ENCODE peak calls at places on chromosome 7, in four cellular contexts. C, Y, U and O are unnamed samples. For H3K4me1, the result is how much of the 10 kb centered on the place peaks cover.

GRCh38 chr7:25862254-25862992 is 289.6 kb upstream of the NFE2L3 start:
- DNase-seq in Y (peak), U (peak), C (peak), O (peak)

GRCh38 chr7:110157631-110158362 is 933.1 kb upstream of the LRRN3 start:
- DNase-seq in Y (peak), C (no peak), U (no peak), O (no peak)

GRCh38 chr7:128929201-128929808 is 8.4 kb upstream of the IRF5 start:
- DNase-seq in U (peak), C (peak), Y (no peak), O (no peak)

GRCh38 chr7:41466760-41467384 is 236.0 kb downstream of the INHBA start:
- DNase-seq in C (no peak), Y (no peak), U (no peak), O (no peak)

GRCh38 chr7:110827287-110827855 is 263.6 kb upstream of the LRRN3 start:
- DNase-seq in U (no peak), C (no peak), Y (no peak), O (no peak)

GRCh38 chr7:137940656-137941518 is 61.0 kb downstream of the CREB3L2 start:
- DNase-seq in Y (no peak), U (peak), C (no peak), O (peak)

GRCh38 chr7:114533151-114533550 is 118.5 kb downstream of the FOXP2 start:
- DNase-seq in U (no peak), Y (peak), C (no peak), O (no peak)

GRCh38 chr7:141193066-141193465 is 119.2 kb downstream of the TMEM178B start:
- DNase-seq in U (no peak), C (no peak), Y (no peak), O (no peak)

GRCh38 chr7:55964802-55965470 is 551 bp downstream of the NIPSNAP2 start:
- DNase-seq in C (peak), U (peak), Y (peak), O (peak)

GRCh38 chr7:38838992-38839391 is 70.0 kb downstream of the VPS41 start:
- DNase-seq in U (no peak), Y (no peak), C (no peak), O (no peak)

GRCh38 chr7:152893801-152894294 is 134.3 kb downstream of the ACTR3B start:
- DNase-seq in Y (peak), C (no peak), U (no peak), O (no peak)

GRCh38 chr7:140349172-140349771 is 49.1 kb downstream of the SLC37A3 start:
- DNase-seq in U (no peak), Y (no peak), C (no peak), O (no peak)

GRCh38 chr7:159192013-159192412 is 47.3 kb upstream of the VIPR2 start:
- DNase-seq in U (no peak), Y (no peak), C (no peak), O (no peak)

DNA sequence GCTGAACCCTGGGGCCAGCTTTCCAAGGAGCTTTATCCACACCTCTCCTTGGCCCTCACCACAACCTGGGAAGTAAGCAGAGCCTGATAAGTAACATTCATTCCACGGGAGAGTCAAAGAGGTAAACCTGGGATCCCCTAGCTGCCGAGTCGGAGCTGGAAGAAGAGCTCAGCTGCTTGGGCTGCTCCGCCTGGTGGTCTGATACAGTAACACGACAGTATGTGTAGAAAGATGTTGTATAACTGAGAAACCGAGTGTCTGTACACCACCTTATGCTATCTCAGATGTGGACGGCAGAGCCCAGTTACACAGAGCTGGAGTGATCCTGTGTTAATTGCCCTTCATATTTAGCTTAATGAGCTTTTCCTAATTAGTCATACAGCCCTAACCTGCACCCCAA is 151.3 kb upstream of the KMT2E start:
- DNase-seq in U (no peak), Y (peak), C (no peak), O (no peak)
- TF ChIP-seq CTCF in U (no peak), Y (peak), C (no peak), O (no peak)

DNA sequence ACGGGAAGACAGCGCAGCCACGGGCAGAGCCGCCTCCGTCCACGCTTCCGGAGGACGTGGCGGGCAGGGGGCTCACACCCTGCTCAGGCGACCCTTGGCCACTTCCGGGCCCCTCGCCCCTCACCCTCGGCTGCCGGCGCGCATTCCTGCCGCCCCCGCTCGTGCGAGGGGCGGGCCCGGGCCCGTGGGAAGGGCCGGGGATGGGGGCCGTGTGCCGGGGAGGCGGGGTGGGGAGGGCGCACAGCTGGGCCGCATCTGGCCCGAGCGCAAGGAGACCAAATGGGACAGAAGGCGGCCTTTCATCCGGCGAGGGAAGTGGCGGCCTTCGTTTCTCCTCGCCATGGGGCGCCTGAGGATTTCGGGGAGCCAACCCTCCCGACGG is 846 bp upstream of the LFNG start:
- DNase-seq in Y (no peak), C (no peak), U (peak), O (no peak)
- H3K4me1 ChIP-seq in Y (under half), C (under half), U (under half), O (under half)

GRCh38 chr7:32381024-32381601 is 109.1 kb downstream of the LSM5 start:
- DNase-seq in Y (peak), U (no peak), C (no peak), O (no peak)
- TF ChIP-seq CTCF in Y (no peak), U (no peak), C (no peak), O (no peak)

GRCh38 chr7:87152897-87153641 is 816 bp downstream of the DMTF1 start:
- DNase-seq in Y (peak), C (peak), U (no peak), O (peak)
- H3K4me1 ChIP-seq in Y (under half), C (under half), U (under half), O (under half)

GRCh38 chr7:103524042-103524907 is 78.3 kb upstream of the SLC26A5 start:
- DNase-seq in Y (peak), C (no peak), U (no peak), O (no peak)
- TF ChIP-seq CTCF in Y (peak), C (no peak), U (no peak), O (peak)

GRCh38 chr7:30427296-30428080 is 51.1 kb downstream of the NOD1 start:
- DNase-seq in U (no peak), Y (no peak), C (no peak), O (no peak)
- H3K4me1 ChIP-seq in U (under half), Y (under half), C (under half), O (under half)

DNA sequence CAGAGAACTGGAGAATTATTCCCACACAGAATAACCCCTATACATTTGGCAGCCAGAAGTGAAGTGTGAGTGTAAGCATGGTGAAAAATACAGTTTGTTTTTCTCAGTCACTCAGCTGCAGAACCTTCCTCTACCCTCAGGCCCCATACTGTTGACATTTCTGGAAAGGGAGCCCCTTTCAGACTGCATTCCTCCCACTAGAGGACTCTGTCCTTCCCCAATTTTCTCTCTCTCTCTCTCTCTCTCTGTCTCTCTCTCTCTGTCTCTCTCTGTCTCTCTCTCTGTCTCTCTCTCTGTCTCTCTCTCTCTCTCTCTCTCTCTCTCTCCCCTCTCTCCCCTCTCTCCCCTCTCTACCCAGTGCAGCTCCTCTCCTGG is 86.8 kb upstream of the STEAP1B start:
- DNase-seq in Y (peak), U (no peak), C (no peak), O (no peak)
- TF ChIP-seq CTCF in Y (peak), U (no peak), C (no peak), O (no peak)

GRCh38 chr7:49771427-49772176 is 1.8 kb upstream of the VWC2 start:
- DNase-seq in C (no peak), Y (no peak), U (no peak), O (no peak)
- H3K4me1 ChIP-seq in C (under half), Y (under half), U (under half), O (under half)

GRCh38 chr7:81769891-81770818 is at the start of gene HGF:
- DNase-seq in C (peak), U (no peak), Y (peak), O (peak)
- TF ChIP-seq CTCF in C (no peak), U (no peak), Y (no peak), O (no peak)

GRCh38 chr7:28701731-28702130 is 256.4 kb downstream of the TRIL start:
- DNase-seq in C (no peak), U (no peak), Y (no peak), O (no peak)

GRCh38 chr7:28700084-28700483 is 258.0 kb downstream of the TRIL start:
- DNase-seq in Y (no peak), C (no peak), U (no peak), O (no peak)

GRCh38 chr7:28705350-28705749 is 252.8 kb downstream of the TRIL start:
- DNase-seq in Y (no peak), U (no peak), C (no peak), O (no peak)

GRCh38 chr7:28700790-28701203 is 257.3 kb downstream of the TRIL start:
- DNase-seq in Y (no peak), U (no peak), C (no peak), O (no peak)

DNA sequence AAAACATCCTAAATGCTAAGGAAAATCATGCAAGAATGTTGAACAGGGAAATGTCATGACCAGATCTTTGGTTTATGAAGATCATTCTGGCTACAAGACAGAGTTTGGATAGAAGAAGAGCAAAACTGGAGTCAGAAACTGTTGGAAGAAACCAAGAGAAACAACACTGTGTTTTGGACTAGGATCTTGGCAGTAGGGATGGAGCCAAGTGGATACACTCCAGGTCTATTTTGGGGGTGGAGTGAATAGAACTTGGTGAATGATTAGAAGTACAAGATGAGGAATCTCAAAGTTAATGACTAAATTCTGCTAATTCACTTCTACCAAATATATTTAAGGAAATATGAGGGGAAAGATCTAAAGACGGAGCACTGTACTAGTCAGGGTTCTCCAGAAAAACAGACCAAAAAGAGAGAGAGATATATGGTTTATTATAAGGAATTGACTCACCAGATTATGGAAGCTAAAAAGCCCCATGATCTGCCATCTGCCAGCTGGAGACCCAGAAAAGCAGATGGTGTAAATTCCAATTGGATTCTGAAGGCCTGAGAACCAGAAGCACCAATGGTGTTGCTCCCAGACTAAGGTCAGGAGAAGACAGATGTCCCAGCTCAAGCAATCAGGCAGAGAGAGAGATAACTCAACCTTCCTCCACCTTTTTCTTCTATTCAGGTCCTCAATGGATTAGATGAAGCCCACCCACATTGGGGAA is 254.9 kb downstream of the TRIL start:
- DNase-seq in C (no peak), U (no peak), Y (no peak), O (no peak)
- H3K4me1 ChIP-seq in C (under half), U (under half), Y (under half), O (under half)